ENCODE peak calls at places on chromosome 11, in five cellular contexts. G, Z, L, Y and S are unnamed samples.

GRCh38 chr11:61325649-61326414 is 7.1 kb downstream of the DDB1 start:
- DNase-seq in G (no peak), Z (no peak), L (peak), Y (no peak), S (no peak)

GRCh38 chr11:120907971-120908370 is 115.9 kb upstream of the TBCEL start:
- DNase-seq in G (no peak), Z (no peak), L (no peak), Y (no peak), S (no peak)

GRCh38 chr11:19101803-19102520 is 15.0 kb upstream of the ZDHHC13 start:
- DNase-seq in G (no peak), Z (no peak), L (no peak), Y (no peak), S (no peak)

GRCh38 chr11:2109541-2110019 is 29.6 kb downstream of the IGF2 start:
- DNase-seq in G (no peak), Z (no peak), L (no peak), Y (peak), S (no peak)

GRCh38 chr11:76276773-76277155 is 70.5 kb upstream of the WNT11 start:
- DNase-seq in G (no peak), Z (no peak), L (no peak), Y (no peak), S (no peak)

GRCh38 chr11:73333173-73333572 is 25.1 kb downstream of the ARHGEF17 start:
- DNase-seq in G (no peak), Z (no peak), L (no peak), Y (no peak), S (no peak)

GRCh38 chr11:103936059-103936458 is 100.4 kb upstream of the DDI1 start:
- DNase-seq in G (no peak), Z (no peak), L (peak), Y (no peak), S (no peak)

GRCh38 chr11:117412653-117413275 is 85.1 kb downstream of the CEP164 start:
- DNase-seq in G (peak), Z (no peak), L (no peak), Y (no peak), S (no peak)

GRCh38 chr11:9561279-9561982 is 12.0 kb upstream of the WEE1 start:
- DNase-seq in G (no peak), Z (no peak), L (no peak), Y (no peak), S (no peak)

GRCh38 chr11:80163011-80163410 is 722.2 kb upstream of the TENM4 start:
- DNase-seq in G (no peak), Z (no peak), L (no peak), Y (no peak), S (no peak)

GRCh38 chr11:73982990-73983763 is 534 bp upstream of the UCP2 start:
- DNase-seq in G (peak), Z (peak), L (peak), Y (peak), S (peak)

GRCh38 chr11:6608726-6609501 is 3.1 kb downstream of the TAF10 start:
- DNase-seq in G (no peak), Z (no peak), L (peak), Y (peak), S (no peak)

GRCh38 chr11:93756748-93757147 is 15.3 kb downstream of the C11orf54 start:
- DNase-seq in G (no peak), Z (no peak), L (no peak), Y (no peak), S (no peak)

GRCh38 chr11:126474220-126474619 is 118.7 kb downstream of the ST3GAL4 start:
- DNase-seq in G (no peak), Z (no peak), L (no peak), Y (no peak), S (no peak)

GRCh38 chr11:75195164-75195962 is 44.5 kb downstream of the SLCO2B1 start:
- DNase-seq in G (peak), Z (no peak), L (no peak), Y (no peak), S (no peak)

GRCh38 chr11:67651976-67652895 is 1.7 kb upstream of the ACY3 start:
- DNase-seq in G (peak), Z (no peak), L (no peak), Y (no peak), S (no peak)

GRCh38 chr11:46332093-46332567 is 15.1 kb upstream of the DGKZ start:
- DNase-seq in G (no peak), Z (no peak), L (no peak), Y (no peak), S (no peak)
- TF ChIP-seq CTCF in G (no peak), Z (no peak), L (no peak), Y (no peak), S (no peak)

GRCh38 chr11:36594316-36594989 is at the start of gene IFTAP:
- DNase-seq in G (peak), Z (peak), L (peak), Y (peak), S (peak)
- TF ChIP-seq CTCF in G (no peak), Z (no peak), L (no peak), Y (no peak), S (no peak)

DNA sequence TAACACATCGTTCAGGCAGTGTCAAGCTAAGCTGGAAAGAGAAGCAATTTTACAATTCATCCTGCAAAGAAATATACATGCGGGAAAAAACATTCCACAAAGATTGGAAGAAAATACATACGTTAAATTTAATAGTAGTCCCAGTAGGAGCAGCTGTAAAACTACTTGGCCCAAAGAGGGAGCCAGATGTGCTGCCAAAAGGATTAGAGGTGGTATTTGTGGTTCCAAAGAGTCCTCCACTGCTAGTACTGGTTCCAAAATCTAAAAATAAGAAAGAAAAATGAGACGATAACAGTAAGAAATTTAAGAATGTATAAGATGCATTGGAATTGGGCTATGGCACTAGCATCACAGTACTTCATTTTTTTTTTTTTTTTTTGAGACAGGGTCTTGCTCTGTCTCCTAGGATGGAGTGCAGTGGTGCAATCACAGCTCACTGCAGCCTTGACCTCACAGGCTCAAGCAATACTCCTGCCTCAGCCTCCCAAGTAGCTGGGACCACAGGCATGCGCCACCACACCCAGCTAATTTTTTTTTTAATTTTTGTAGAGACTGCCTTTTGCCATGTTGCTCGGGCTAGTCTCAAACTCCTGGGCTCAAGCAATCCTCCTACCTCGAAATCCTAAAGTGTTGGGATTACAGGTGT is 21.5 kb downstream of the NUP98 start:
- DNase-seq in G (no peak), Z (no peak), L (peak), Y (no peak), S (no peak)
- TF ChIP-seq CTCF in G (no peak), Z (no peak), L (no peak), Y (peak), S (no peak)

DNA sequence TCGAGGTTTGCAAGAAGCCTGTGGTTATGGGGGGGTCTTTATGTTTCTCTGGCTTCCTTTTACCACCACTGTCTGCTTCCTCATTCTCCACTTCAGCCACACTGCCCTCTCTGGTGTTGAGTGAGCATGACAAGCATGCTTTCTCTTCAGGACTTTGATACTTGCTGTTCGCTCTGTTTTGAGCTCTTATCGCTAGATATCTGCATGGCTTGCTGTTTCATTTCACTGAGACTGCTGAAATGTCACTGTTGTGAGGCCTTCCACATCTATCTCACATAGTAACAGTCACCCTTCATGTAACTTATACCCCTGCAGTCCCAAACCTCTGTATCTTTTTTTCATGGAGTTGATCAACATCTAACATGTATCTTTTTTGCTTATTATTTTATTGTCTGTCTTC is 59.8 kb downstream of the TMEM135 start:
- DNase-seq in G (no peak), Z (peak), L (peak), Y (peak), S (peak)
- TF ChIP-seq CTCF in G (peak), Z (peak), L (peak), Y (peak), S (peak)

GRCh38 chr11:34355726-34356125 is 2.1 kb downstream of the ABTB2 start:
- DNase-seq in G (no peak), Z (no peak), L (no peak), Y (no peak), S (no peak)
- TF ChIP-seq CTCF in G (no peak), Z (no peak), L (no peak), Y (no peak), S (no peak)

DNA sequence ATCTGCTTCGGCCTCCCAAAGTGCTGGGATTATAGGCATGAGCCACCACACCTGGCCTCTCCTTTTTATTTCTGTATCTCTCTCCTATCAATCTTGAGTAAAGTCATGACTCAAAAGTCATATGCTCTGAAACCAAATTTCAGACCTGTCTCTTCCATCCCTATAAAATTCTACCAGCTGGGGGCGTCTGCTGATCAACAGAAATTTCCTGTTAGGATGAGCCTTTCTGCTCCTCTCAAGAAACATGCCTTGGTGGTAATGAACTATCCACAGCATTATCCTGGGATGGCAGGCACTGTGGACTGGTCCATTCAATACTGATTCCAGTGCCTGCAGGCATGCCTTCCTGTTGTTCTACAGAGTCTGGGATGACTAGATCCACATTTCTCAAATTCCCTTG is 472.6 kb downstream of the NELL1 start:
- DNase-seq in G (no peak), Z (no peak), L (no peak), Y (peak), S (no peak)
- TF ChIP-seq CTCF in G (no peak), Z (peak), L (no peak), Y (peak), S (no peak)